ENCODE peak calls at places on chromosomes 12 and 14, in seven cellular contexts. Q is mesendoderm, E is brain microvascular endothelial cell, C is fibroblast of lung, T is A549, Y is coronary artery, H is aorta. F is an unnamed sample.

GRCh38 chr12:98156697-98157096 is 358.7 kb upstream of the TMPO start:
- DNase-seq in Q (no peak), E (no peak), C (no peak), T (no peak), Y (no peak), H (no peak), F (no peak)

GRCh38 chr12:4286228-4286627 is 12.7 kb downstream of the CCND2 start:
- DNase-seq in Q (no peak), E (no peak), C (no peak), T (no peak), Y (no peak), H (no peak), F (no peak)

GRCh38 chr12:90987101-90987500 is 17.7 kb downstream of the EPYC start:
- DNase-seq in Q (no peak), E (peak), C (peak), T (no peak), Y (no peak), H (no peak), F (no peak)

GRCh38 chr12:46221255-46222128 is 47.4 kb downstream of the SLC38A1 start:
- DNase-seq in Q (peak), E (peak), C (peak), T (no peak), Y (no peak), H (no peak), F (no peak)

GRCh38 chr14:23056956-23057756 is at the start of gene CDH24:
- DNase-seq in Q (peak), E (no peak), C (peak), T (peak), Y (no peak), H (peak), F (no peak)

GRCh38 chr14:104423224-104423681 is 156.3 kb upstream of the C14orf180 start:
- DNase-seq in Q (no peak), E (no peak), C (no peak), T (no peak), Y (peak), H (peak), F (no peak)

GRCh38 chr12:9070351-9070750 is 45.4 kb downstream of the A2M start:
- DNase-seq in Q (no peak), E (no peak), C (no peak), T (no peak), Y (no peak), H (no peak), F (no peak)

GRCh38 chr14:94631536-94632304 is 19.5 kb downstream of the SERPINA3 start:
- DNase-seq in Q (no peak), E (no peak), C (no peak), T (no peak), Y (no peak), H (no peak), F (no peak)

GRCh38 chr14:53630336-53630735 is 326.3 kb downstream of the BMP4 start:
- DNase-seq in Q (no peak), E (no peak), C (peak), T (no peak), Y (no peak), H (no peak), F (no peak)

GRCh38 chr14:75277000-75277795 is 1.4 kb upstream of the FOS start:
- DNase-seq in Q (peak), E (peak), C (peak), T (peak), Y (peak), H (peak), F (no peak)

GRCh38 chr12:88401153-88401552 is 179.1 kb downstream of the KITLG start:
- DNase-seq in Q (no peak), E (peak), C (peak), T (no peak), Y (no peak), H (no peak), F (no peak)

GRCh38 chr12:89521348-89522238 is 3.0 kb downstream of the GALNT4 start:
- DNase-seq in Q (no peak), E (no peak), C (no peak), T (peak), Y (no peak), H (no peak), F (no peak)

GRCh38 chr12:25529738-25530137 is 23.3 kb downstream of the LMNTD1 start:
- DNase-seq in Q (peak), E (peak), C (peak), T (no peak), Y (no peak), H (no peak), F (peak)

GRCh38 chr14:101625336-101626097 is 64.2 kb downstream of the DIO3 start:
- DNase-seq in Q (no peak), E (no peak), C (no peak), T (no peak), Y (no peak), H (no peak), F (no peak)

GRCh38 chr12:111406474-111407370 is 999 bp downstream of the SH2B3 start:
- DNase-seq in Q (no peak), E (no peak), C (no peak), T (no peak), Y (no peak), H (no peak), F (no peak)

GRCh38 chr14:89418452-89418851 is 1.4 kb upstream of the FOXN3 start:
- DNase-seq in Q (peak), E (no peak), C (no peak), T (no peak), Y (no peak), H (no peak), F (no peak)

GRCh38 chr12:16939871-16940306 is 333.9 kb upstream of the LMO3 start:
- DNase-seq in Q (peak), E (peak), C (peak), T (peak), Y (no peak), H (no peak), F (peak)

GRCh38 chr12:51227962-51228361 is 10.1 kb upstream of the POU6F1 start:
- DNase-seq in Q (no peak), E (no peak), C (no peak), T (no peak), Y (no peak), H (no peak), F (no peak)

DNA sequence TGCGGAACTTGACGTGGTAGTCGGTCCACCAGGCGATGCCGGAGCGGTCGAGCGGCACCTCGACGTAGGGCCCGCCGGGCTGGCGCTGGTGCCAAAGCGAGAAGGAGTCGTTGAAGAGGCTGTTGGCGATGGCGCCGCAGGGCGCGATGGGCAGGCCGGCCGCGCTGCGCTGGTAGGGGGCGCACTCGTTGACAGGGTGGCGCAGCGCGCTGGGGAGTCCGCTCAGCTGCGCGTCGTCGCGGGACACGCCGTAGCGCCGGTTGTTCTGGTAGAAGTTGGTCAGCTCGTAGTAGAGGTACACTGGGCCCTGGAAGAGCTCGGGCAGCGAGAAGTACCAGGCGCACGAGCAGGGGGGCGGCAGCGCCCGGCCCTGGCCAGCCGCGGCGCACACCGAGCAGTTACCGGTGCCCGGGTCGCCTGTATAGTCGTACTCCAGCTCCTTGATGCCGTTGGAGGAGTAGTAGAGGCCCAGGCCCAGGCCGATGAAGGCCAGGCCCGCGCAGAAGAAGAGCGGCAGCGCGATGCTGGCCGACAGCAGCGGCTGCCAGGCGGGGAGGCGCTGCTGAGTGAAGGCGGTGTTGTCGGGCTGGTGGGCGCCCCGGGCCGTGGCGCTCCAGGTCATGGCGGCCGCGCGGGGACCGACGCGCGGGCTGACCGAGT is 482 bp downstream of the TMEM30B start:
- DNase-seq in Q (peak), E (peak), C (peak), T (peak), Y (no peak), H (peak), F (no peak)
- H3K27ac ChIP-seq in Q (no peak), E (no peak), C (no peak), T (peak), Y (peak), H (peak), F (peak)

DNA sequence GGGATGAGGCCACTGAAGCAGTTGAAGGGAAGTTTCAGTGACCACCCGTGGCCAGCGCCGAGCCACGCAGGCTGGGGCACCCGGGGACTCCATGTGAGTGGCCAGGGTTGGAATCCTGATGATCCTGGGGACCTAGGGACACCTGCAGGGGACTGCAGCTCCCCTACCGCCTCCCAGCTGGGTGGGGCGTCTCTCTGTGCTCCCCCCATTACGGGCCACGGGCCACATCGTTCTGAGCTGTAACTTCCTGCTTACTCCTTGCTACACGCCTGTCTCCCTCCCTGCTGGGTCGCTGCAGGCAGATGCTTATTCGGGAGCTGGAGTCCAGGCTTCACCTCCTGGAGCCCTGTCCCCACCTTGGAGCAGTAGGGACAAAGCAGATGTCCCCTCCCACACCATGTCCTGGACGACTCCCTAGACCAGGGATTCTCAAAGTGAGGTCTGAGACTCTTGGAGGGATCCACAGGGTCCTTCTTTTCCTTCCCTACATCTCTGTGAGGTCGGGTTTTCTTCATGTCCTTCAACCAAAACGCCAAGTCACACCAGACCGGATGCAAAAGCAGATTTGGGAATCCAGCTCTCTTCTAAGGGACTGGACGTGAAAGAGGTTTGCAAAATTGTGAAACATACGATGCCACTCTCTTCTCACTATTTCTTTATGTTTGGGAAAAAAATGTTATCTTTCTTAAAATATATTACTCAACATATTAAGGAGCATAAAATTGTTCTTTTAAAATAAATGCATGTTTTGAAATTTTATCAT is 85.9 kb upstream of the NCOR2 start:
- DNase-seq in Q (no peak), E (no peak), C (no peak), T (no peak), Y (no peak), H (no peak), F (no peak)
- H3K27ac ChIP-seq in Q (no peak), E (no peak), C (no peak), T (peak), Y (peak), H (no peak), F (no peak)

DNA sequence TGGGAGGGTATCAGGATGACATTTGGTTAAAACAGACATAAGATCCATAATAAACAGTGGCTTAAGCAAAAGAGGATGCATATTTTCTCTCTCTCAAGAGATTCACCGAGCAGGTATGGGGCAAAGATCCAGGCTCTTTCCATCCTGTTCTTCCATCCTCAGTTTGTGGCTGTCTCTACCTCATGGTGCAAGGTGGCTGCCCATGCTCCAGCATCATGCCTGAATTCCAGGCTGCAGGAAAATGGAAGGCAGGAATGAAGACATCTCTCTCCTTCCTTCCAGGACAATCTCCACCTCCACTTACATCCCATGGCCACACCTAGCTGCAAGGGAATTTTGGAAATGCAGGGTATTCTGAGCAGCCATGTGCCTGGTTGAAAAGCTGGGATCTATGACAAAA is 136.0 kb downstream of the GLT1D1 start:
- DNase-seq in Q (no peak), E (no peak), C (no peak), T (no peak), Y (no peak), H (no peak), F (no peak)
- H3K27ac ChIP-seq in Q (no peak), E (no peak), C (no peak), T (no peak), Y (no peak), H (no peak), F (no peak)

DNA sequence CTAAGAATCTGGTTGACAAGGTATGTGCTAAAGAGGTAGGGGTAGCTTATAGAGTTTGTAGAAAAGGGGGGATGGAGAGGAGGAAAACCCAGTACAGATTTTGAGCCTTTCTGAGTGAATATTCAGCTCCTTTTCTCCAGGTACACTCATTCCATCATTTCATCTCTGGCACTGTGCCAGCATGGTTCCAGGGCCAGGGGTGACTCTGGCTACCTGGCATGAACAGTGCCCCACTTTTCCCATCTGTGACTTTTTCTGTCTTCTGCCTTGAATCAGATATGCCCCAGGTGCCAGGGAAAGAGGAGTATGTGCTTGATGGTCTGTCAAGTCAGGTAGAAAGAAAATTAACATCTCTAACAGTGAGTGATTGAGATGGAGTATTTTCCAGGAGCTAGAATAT is 175.7 kb downstream of the CACNA1C start:
- DNase-seq in Q (no peak), E (no peak), C (no peak), T (no peak), Y (no peak), H (no peak), F (no peak)
- H3K27ac ChIP-seq in Q (no peak), E (no peak), C (no peak), T (no peak), Y (no peak), H (no peak), F (no peak)

F was measured in epithelial cell of prostate.